ENCODE peak calls at places on chromosomes 4 and X, in four cellular contexts. One of them, this sample, is unnamed.

GRCh38 chr4:101948055-101948454 is 157.5 kb downstream of the BANK1 start:
- DNase-seq in right cardiac atrium: no peak
- DNase-seq in colonic mucosa: no peak
- DNase-seq in mammary epithelial cell: no peak
- DNase-seq in this sample: no peak

GRCh38 chr4:81257021-81257420 is 42.0 kb upstream of the PRKG2 start:
- DNase-seq in right cardiac atrium: no peak
- DNase-seq in colonic mucosa: no peak
- DNase-seq in mammary epithelial cell: peak
- DNase-seq in this sample: no peak

GRCh38 chr4:6548201-6548881 is 26.6 kb upstream of the MAN2B2 start:
- DNase-seq in right cardiac atrium: no peak
- DNase-seq in colonic mucosa: no peak
- DNase-seq in mammary epithelial cell: peak
- DNase-seq in this sample: no peak

GRCh38 chrX:68980906-68981616 is 152.2 kb downstream of the EFNB1 start:
- DNase-seq in right cardiac atrium: no peak
- DNase-seq in colonic mucosa: no peak
- DNase-seq in mammary epithelial cell: no peak
- DNase-seq in this sample: no peak

GRCh38 chrX:24498181-24498580 is 33.1 kb downstream of the PDK3 start:
- DNase-seq in right cardiac atrium: peak
- DNase-seq in colonic mucosa: no peak
- DNase-seq in mammary epithelial cell: no peak
- DNase-seq in this sample: no peak

GRCh38 chr4:7565483-7565882 is 130.8 kb upstream of the PSAPL1 start:
- DNase-seq in right cardiac atrium: no peak
- DNase-seq in colonic mucosa: no peak
- DNase-seq in mammary epithelial cell: no peak
- DNase-seq in this sample: no peak

GRCh38 chr4:80619070-80619674 is 283.6 kb downstream of the CFAP299 start:
- DNase-seq in right cardiac atrium: no peak
- DNase-seq in colonic mucosa: no peak
- DNase-seq in mammary epithelial cell: peak
- DNase-seq in this sample: no peak

GRCh38 chr4:85854543-85854942 is 379.6 kb downstream of the ARHGAP24 start:
- DNase-seq in right cardiac atrium: no peak
- DNase-seq in colonic mucosa: no peak
- DNase-seq in mammary epithelial cell: no peak
- DNase-seq in this sample: no peak

GRCh38 chrX:49139713-49140112 is 16.2 kb upstream of the GPKOW start:
- DNase-seq in right cardiac atrium: no peak
- DNase-seq in colonic mucosa: no peak
- DNase-seq in mammary epithelial cell: peak
- DNase-seq in this sample: no peak

GRCh38 chr4:83639849-83640493 is 104.1 kb downstream of the GPAT3 start:
- DNase-seq in right cardiac atrium: no peak
- DNase-seq in colonic mucosa: peak
- DNase-seq in mammary epithelial cell: peak
- DNase-seq in this sample: no peak

GRCh38 chr4:47972181-47972580 is 44.3 kb downstream of the CNGA1 start:
- DNase-seq in right cardiac atrium: no peak
- DNase-seq in colonic mucosa: no peak
- DNase-seq in mammary epithelial cell: no peak
- DNase-seq in this sample: no peak

GRCh38 chr4:46839128-46839527 is 69.9 kb downstream of the COX7B2 start:
- DNase-seq in right cardiac atrium: no peak
- DNase-seq in colonic mucosa: no peak
- DNase-seq in mammary epithelial cell: no peak
- DNase-seq in this sample: no peak

GRCh38 chrX:151870603-151871002 is 42.1 kb upstream of the MAGEA4 start:
- DNase-seq in right cardiac atrium: no peak
- DNase-seq in colonic mucosa: no peak
- DNase-seq in mammary epithelial cell: peak
- DNase-seq in this sample: no peak

GRCh38 chrX:118420462-118420861 is 74.6 kb downstream of the WDR44 start:
- DNase-seq in right cardiac atrium: no peak
- DNase-seq in colonic mucosa: no peak
- DNase-seq in mammary epithelial cell: peak
- DNase-seq in this sample: no peak

GRCh38 chrX:67094061-67094460 is 449.8 kb upstream of the AR start:
- DNase-seq in right cardiac atrium: no peak
- DNase-seq in colonic mucosa: no peak
- DNase-seq in mammary epithelial cell: no peak
- DNase-seq in this sample: no peak

DNA sequence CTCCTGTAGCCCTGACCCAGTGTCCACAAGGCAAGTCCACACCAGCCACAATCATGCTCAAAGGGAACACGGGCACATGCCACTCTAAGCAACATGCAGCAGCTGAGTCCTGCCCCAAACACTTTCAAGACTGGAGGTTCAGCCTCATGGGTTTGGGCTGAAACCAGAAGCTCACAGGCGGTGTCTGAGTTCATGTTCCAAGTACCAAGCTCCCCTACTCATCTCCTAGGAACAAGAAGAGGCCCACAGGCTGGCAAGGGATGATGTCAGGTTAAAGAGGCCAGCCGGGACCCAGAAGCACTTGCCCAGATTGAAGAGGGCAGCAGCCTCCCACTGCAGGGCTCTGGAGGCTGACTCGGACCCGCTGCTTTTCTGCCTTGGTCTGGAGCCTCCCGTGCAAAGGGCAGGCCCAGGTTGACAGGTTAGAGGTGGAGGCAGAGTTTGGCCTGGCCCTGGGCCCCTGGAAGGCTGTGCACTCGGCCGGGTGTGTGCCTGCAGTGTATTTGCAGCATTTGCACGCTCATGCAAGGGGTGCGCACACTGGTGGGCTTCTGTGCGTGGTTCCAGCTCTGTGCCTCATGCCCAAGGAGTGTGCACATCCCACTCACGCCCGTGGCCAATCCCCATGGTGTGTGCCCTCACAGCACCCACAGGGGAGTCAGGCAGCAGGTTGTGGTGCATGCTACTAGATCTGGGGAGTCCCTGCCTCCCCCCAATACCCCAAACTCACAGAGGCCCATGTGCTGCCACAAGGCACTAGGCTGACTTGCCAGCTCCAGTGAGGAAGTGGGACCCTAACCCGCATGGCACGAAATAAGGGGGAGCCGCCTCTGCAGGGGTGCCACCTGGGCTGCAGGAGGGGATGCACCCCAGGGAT is 2.4 kb downstream of the HMX1 start:
- DNase-seq in right cardiac atrium: peak
- DNase-seq in colonic mucosa: no peak
- DNase-seq in mammary epithelial cell: no peak
- DNase-seq in this sample: no peak
- H3K27ac ChIP-seq in right cardiac atrium: no peak
- H3K27ac ChIP-seq in colonic mucosa: no peak
- H3K27ac ChIP-seq in mammary epithelial cell: no peak
- H3K27ac ChIP-seq in this sample: no peak

GRCh38 chr4:177375372-177375771 is 65.7 kb downstream of the NEIL3 start:
- DNase-seq in right cardiac atrium: no peak
- DNase-seq in colonic mucosa: no peak
- DNase-seq in mammary epithelial cell: no peak
- DNase-seq in this sample: no peak
- H3K27ac ChIP-seq in right cardiac atrium: no peak
- H3K27ac ChIP-seq in colonic mucosa: no peak
- H3K27ac ChIP-seq in mammary epithelial cell: no peak
- H3K27ac ChIP-seq in this sample: no peak

DNA sequence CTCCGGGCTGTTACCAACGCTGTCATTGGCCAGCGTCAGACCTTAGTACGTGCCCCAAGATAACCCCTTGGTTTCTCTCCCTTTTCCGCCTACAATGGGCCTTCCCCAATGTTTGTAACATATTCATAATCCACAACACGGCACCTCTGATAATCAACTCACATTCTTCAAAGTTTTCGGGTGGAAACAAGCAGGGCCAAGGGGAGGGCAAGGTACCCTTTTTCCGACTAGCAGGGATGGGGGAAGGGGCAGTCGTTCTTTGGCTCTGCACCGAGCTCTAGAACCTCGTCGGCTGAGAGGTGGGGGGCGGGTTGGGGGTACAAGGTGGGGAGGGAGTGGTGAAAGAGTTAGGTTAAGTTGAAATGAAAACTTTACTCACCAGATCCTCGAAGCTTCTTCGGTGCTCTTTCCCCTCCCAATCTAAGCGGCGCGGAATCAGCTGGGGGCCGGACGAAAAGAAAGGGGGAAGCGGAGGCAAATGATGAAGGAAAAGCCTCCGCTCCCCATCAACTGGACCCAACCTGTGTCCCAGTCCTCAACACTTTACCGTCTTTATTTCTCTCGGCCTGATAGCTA is 1.4 kb downstream of the BRWD3 start:
- DNase-seq in right cardiac atrium: peak
- DNase-seq in colonic mucosa: peak
- DNase-seq in mammary epithelial cell: peak
- DNase-seq in this sample: no peak
- H3K27ac ChIP-seq in right cardiac atrium: peak
- H3K27ac ChIP-seq in colonic mucosa: peak
- H3K27ac ChIP-seq in mammary epithelial cell: peak
- H3K27ac ChIP-seq in this sample: peak

GRCh38 chr4:174110180-174110579 is 173.3 kb downstream of the FBXO8 start:
- DNase-seq in right cardiac atrium: no peak
- DNase-seq in colonic mucosa: no peak
- DNase-seq in mammary epithelial cell: no peak
- DNase-seq in this sample: no peak
- H3K27ac ChIP-seq in right cardiac atrium: no peak
- H3K27ac ChIP-seq in colonic mucosa: no peak
- H3K27ac ChIP-seq in mammary epithelial cell: no peak
- H3K27ac ChIP-seq in this sample: no peak

DNA sequence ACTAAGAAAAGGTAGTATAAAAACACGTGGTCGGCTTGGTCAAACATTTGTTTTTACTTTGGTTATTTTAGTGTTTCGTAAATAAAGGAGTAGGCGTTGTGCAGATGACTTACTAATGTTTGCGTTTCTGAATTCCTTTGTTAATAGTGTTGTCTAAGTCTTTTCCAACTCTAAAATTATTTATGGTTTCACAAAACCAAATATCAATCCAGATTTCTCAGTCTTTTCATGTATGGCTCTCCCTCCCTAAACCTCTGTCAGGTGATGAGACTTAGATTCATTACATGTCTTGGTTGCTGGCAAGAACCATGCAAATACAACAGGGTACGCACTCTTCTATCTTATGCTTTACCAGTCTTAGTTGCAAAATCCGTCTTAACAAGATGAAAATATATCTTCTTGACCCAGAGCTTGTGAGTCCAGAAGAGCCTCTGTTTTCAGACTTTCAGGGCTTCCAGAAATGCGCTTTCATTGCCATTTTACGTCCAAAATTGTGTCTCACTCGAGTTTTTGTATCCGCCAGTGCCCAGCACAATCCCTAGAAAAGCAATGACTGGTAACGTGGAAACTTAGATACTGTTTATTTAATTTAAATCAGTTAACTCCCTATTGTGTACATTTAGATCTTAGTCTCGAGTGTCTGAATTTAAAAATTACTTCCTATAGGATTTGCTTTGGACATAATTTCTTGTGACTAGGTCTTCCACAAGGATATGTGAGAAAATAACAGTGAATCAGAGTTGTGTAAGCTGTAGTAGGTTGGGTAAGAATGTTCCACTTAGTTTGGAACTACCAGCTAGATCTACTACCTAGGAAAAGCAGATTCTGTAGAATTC is 861 bp downstream of the MTHFD2L start:
- DNase-seq in right cardiac atrium: no peak
- DNase-seq in colonic mucosa: no peak
- DNase-seq in mammary epithelial cell: peak
- DNase-seq in this sample: no peak
- H3K27ac ChIP-seq in right cardiac atrium: peak
- H3K27ac ChIP-seq in colonic mucosa: peak
- H3K27ac ChIP-seq in mammary epithelial cell: peak
- H3K27ac ChIP-seq in this sample: peak

GRCh38 chrX:154731881-154732280 is 19.0 kb downstream of the GAB3 start:
- DNase-seq in right cardiac atrium: no peak
- DNase-seq in colonic mucosa: no peak
- DNase-seq in mammary epithelial cell: no peak
- DNase-seq in this sample: no peak
- H3K27ac ChIP-seq in right cardiac atrium: peak
- H3K27ac ChIP-seq in colonic mucosa: no peak
- H3K27ac ChIP-seq in mammary epithelial cell: no peak
- H3K27ac ChIP-seq in this sample: no peak

GRCh38 chrX:13965531-13965930 is 64.2 kb downstream of the GEMIN8 start:
- DNase-seq in right cardiac atrium: peak
- DNase-seq in colonic mucosa: no peak
- DNase-seq in mammary epithelial cell: no peak
- DNase-seq in this sample: no peak
- H3K27ac ChIP-seq in right cardiac atrium: no peak
- H3K27ac ChIP-seq in colonic mucosa: no peak
- H3K27ac ChIP-seq in mammary epithelial cell: no peak
- H3K27ac ChIP-seq in this sample: no peak

GRCh38 chr4:38925492-38926418 is 58.1 kb downstream of the FAM114A1 start:
- DNase-seq in right cardiac atrium: no peak
- DNase-seq in colonic mucosa: no peak
- DNase-seq in mammary epithelial cell: no peak
- DNase-seq in this sample: no peak
- H3K27ac ChIP-seq in right cardiac atrium: no peak
- H3K27ac ChIP-seq in colonic mucosa: no peak
- H3K27ac ChIP-seq in mammary epithelial cell: no peak
- H3K27ac ChIP-seq in this sample: no peak

DNA sequence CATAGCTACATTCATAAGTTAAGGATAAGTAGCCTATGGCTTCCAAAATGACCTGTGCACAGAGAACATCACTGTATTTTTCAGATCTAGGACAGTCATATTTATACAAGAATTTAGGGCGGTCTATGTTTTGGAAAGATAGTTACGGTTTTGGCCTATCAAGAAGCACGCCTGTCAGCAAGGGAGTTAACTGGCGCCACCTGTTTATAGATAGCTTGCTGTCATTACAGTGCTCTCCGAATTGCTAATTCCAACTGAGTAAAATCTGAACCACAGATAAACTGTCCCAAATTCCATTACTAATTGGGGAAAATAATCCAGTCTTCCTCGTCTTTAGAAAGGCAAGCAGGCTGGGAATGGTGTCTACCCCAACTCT is 641 bp downstream of the ABCB7 start:
- DNase-seq in right cardiac atrium: no peak
- DNase-seq in colonic mucosa: no peak
- DNase-seq in mammary epithelial cell: peak
- DNase-seq in this sample: no peak
- H3K27ac ChIP-seq in right cardiac atrium: peak
- H3K27ac ChIP-seq in colonic mucosa: peak
- H3K27ac ChIP-seq in mammary epithelial cell: peak
- H3K27ac ChIP-seq in this sample: peak

This sample was measured in epithelial cell of prostate.